ENCODE peak calls at places on chromosomes 13 and 19, in five cellular contexts. W, K, H, Q and D are unnamed samples.

GRCh38 chr19:991174-991931 is 7.2 kb downstream of the WDR18 start:
- DNase-seq in W (peak), K (peak), H (peak), Q (peak), D (peak)

GRCh38 chr13:30679483-30680330 is 55.6 kb upstream of the ALOX5AP start:
- DNase-seq in W (no peak), K (peak), H (peak), Q (peak), D (peak)

GRCh38 chr13:40189426-40189825 is 477.0 kb downstream of the FOXO1 start:
- DNase-seq in W (no peak), K (no peak), H (no peak), Q (no peak), D (no peak)

GRCh38 chr19:41920878-41921277 is 7.4 kb downstream of the ERFL start:
- DNase-seq in W (no peak), K (no peak), H (no peak), Q (no peak), D (no peak)

GRCh38 chr13:41546372-41547252 is 89.3 kb downstream of the RGCC start:
- DNase-seq in W (peak), K (no peak), H (no peak), Q (no peak), D (no peak)

GRCh38 chr13:53028637-53029121 is at the start of gene OLFM4:
- DNase-seq in W (no peak), K (no peak), H (no peak), Q (no peak), D (no peak)

GRCh38 chr13:110116072-110116487 is 190.9 kb downstream of the COL4A1 start:
- DNase-seq in W (peak), K (peak), H (peak), Q (peak), D (peak)

GRCh38 chr13:30116379-30116778 is 191.0 kb downstream of the KATNAL1 start:
- DNase-seq in W (no peak), K (no peak), H (no peak), Q (no peak), D (no peak)

GRCh38 chr13:39269411-39269810 is 231.2 kb downstream of the NHLRC3 start:
- DNase-seq in W (no peak), K (no peak), H (no peak), Q (no peak), D (no peak)

GRCh38 chr19:34962281-34962944 is 1.6 kb downstream of the ZNF792 start:
- DNase-seq in W (no peak), K (peak), H (no peak), Q (peak), D (no peak)

GRCh38 chr13:99985886-99986527 is 4.4 kb downstream of the ZIC2 start:
- DNase-seq in W (no peak), K (no peak), H (no peak), Q (no peak), D (peak)

GRCh38 chr19:50419022-50419579 is 363 bp downstream of the SPIB start:
- DNase-seq in W (no peak), K (no peak), H (no peak), Q (no peak), D (no peak)

GRCh38 chr13:75687145-75687763 is 51.1 kb downstream of the LMO7 start:
- DNase-seq in W (no peak), K (no peak), H (no peak), Q (peak), D (peak)

GRCh38 chr19:55088543-55089265 is 13.0 kb downstream of the EPS8L1 start:
- DNase-seq in W (peak), K (peak), H (peak), Q (peak), D (peak)

GRCh38 chr13:45238945-45239795 is 38.3 kb upstream of the KCTD4 start:
- DNase-seq in W (no peak), K (no peak), H (no peak), Q (no peak), D (no peak)

GRCh38 chr19:48480476-48481190 is 11.5 kb downstream of the CYTH2 start:
- DNase-seq in W (no peak), K (peak), H (peak), Q (no peak), D (no peak)

GRCh38 chr13:100209857-100210580 is 121.1 kb downstream of the PCCA start:
- DNase-seq in W (no peak), K (no peak), H (no peak), Q (no peak), D (no peak)

GRCh38 chr13:99429670-99430069 is 71.6 kb upstream of the TM9SF2 start:
- DNase-seq in W (no peak), K (no peak), H (no peak), Q (peak), D (no peak)

GRCh38 chr19:55473613-55474012 is 2.8 kb upstream of the ZNF628 start:
- DNase-seq in W (no peak), K (no peak), H (peak), Q (no peak), D (peak)

GRCh38 chr13:54884645-54885044 is 1856.0 kb downstream of the OLFM4 start:
- DNase-seq in W (peak), K (no peak), H (no peak), Q (no peak), D (no peak)

GRCh38 chr13:46553521-46553885 is 533 bp downstream of the LRCH1 start:
- DNase-seq in W (no peak), K (no peak), H (peak), Q (no peak), D (peak)

GRCh38 chr13:75264611-75265010 is 217.4 kb downstream of the TBC1D4 start:
- DNase-seq in W (no peak), K (no peak), H (no peak), Q (no peak), D (peak)

GRCh38 chr13:41848435-41849255 is 112.3 kb downstream of the VWA8 start:
- DNase-seq in W (no peak), K (peak), H (no peak), Q (no peak), D (no peak)

GRCh38 chr13:105410602-105411001 is 1124.9 kb downstream of the EFNB2 start:
- DNase-seq in W (no peak), K (no peak), H (peak), Q (no peak), D (peak)

GRCh38 chr13:35838356-35838755 is 292.8 kb downstream of the DCLK1 start:
- DNase-seq in W (no peak), K (no peak), H (no peak), Q (no peak), D (no peak)